ENCODE peak calls at places on chromosome 1, in four cellular contexts. A is CD8-positive, alpha-beta memory T cell; N is OCI-LY7; V is activated T-cell treated with anti-CD3 and anti-CD28 coated beads, Interleukin-2, amount 50 U/mL, for 72 hours. O is an unnamed sample.

GRCh38 chr1:151775894-151776664 is 12.8 kb upstream of the MRPL9 start:
- DNase-seq in V (no peak), N (no peak), A (no peak), O (no peak)

GRCh38 chr1:153441238-153441755 is 19.2 kb downstream of the S100A7 start:
- DNase-seq in N (no peak), V (no peak), A (no peak), O (no peak)

GRCh38 chr1:248863011-248863881 is 4.4 kb upstream of the ZNF692 start:
- DNase-seq in V (peak; percentile 88), N (peak; percentile 69), A (peak; percentile 77), O (peak; percentile 23)

GRCh38 chr1:41696381-41696780 is 211.9 kb upstream of the EDN2 start:
- DNase-seq in A (no peak), N (no peak), V (no peak), O (no peak)

GRCh38 chr1:212118167-212118871 is 82.8 kb downstream of the DTL start:
- DNase-seq in N (no peak), V (no peak), A (no peak), O (no peak)

GRCh38 chr1:246567258-246568235 is 1.3 kb downstream of the CNST start:
- DNase-seq in A (no peak), N (peak; percentile 39), V (no peak), O (peak; percentile 62)

GRCh38 chr1:53579221-53580008 is 120.2 kb downstream of the DMRTB1 start:
- DNase-seq in N (no peak), V (no peak), A (no peak), O (no peak)

GRCh38 chr1:109817881-109818280 is 54.2 kb upstream of the EPS8L3 start:
- DNase-seq in N (no peak), V (no peak), A (no peak), O (no peak)

GRCh38 chr1:218426343-218426657 is 81.2 kb downstream of the TGFB2 start:
- DNase-seq in N (no peak), V (no peak), A (no peak), O (no peak)

GRCh38 chr1:157819886-157820285 is at the start of gene FCRL1:
- DNase-seq in V (no peak), A (no peak), N (peak; percentile 82), O (no peak)

GRCh38 chr1:39360726-39361125 is 130.7 kb upstream of the BMP8A start:
- DNase-seq in A (no peak), V (no peak), N (no peak), O (no peak)